ENCODE peak calls at places on chromosomes 2 and 18, in four cellular contexts. H is activated naive CD8-positive, alpha-beta T cell treated with anti-CD3 and anti-CD28 coated beads for 36 hours; T is D341Med; L is pancreas. Z is an unnamed sample.

GRCh38 chr2:144477281-144477942 is 42.5 kb downstream of the ZEB2 start:
- DNase-seq in H (no peak), T (no peak), L (no peak), Z (peak)

GRCh38 chr18:63994783-63995399 is 25.0 kb downstream of the SERPINB8 start:
- DNase-seq in H (peak), T (peak), L (no peak), Z (peak)

GRCh38 chr2:5692561-5693287 is 540 bp downstream of the SOX11 start:
- DNase-seq in H (no peak), T (peak), L (peak), Z (no peak)

GRCh38 chr2:230155359-230155758 is 64.4 kb downstream of the SP110 start:
- DNase-seq in H (peak), T (no peak), L (no peak), Z (no peak)

GRCh38 chr2:61887684-61888303 is 662 bp downstream of the CCT4 start:
- DNase-seq in H (no peak), T (no peak), L (no peak), Z (no peak)

GRCh38 chr2:150339951-150340350 is 147.5 kb downstream of the RND3 start:
- DNase-seq in H (no peak), T (peak), L (no peak), Z (no peak)

GRCh38 chr2:28300489-28300888 is 92.2 kb upstream of the FOSL2 start:
- DNase-seq in H (no peak), T (no peak), L (no peak), Z (peak)

GRCh38 chr2:164569334-164569733 is 51.9 kb downstream of the GRB14 start:
- DNase-seq in H (no peak), T (no peak), L (no peak), Z (no peak)

GRCh38 chr2:217599906-217600305 is 402.9 kb downstream of the TNS1 start:
- DNase-seq in H (no peak), T (no peak), L (no peak), Z (no peak)

GRCh38 chr2:136253288-136254004 is 135.5 kb upstream of the CXCR4 start:
- DNase-seq in H (no peak), T (no peak), L (no peak), Z (no peak)

GRCh38 chr2:241854342-241855244 is 4.1 kb downstream of the PDCD1 start:
- DNase-seq in H (no peak), T (peak), L (peak), Z (no peak)

Z was measured in SJSA1.